ENCODE peak calls at places on chromosomes 6 and 20, in eight cellular contexts. H is choroid plexus epithelial cell, S is nephron progenitor cell, F is astrocyte, I is tibial nerve, X is AG04450, Z is GM10248, O is brain microvascular endothelial cell. B is an unnamed sample.

GRCh38 chr6:96002576-96002910 is 13.2 kb upstream of the FUT9 start:
- DNase-seq in S (no peak), O (no peak), F (no peak), I (no peak), X (no peak), Z (no peak), H (no peak), B (no peak)

GRCh38 chr20:25532971-25533391 is 52.4 kb downstream of the NINL start:
- DNase-seq in O (no peak), X (no peak), H (no peak), I (no peak), S (no peak), F (peak), Z (no peak), B (peak)

GRCh38 chr20:38298768-38299288 is 5.1 kb upstream of the BPI start:
- DNase-seq in H (peak), X (no peak), S (no peak), Z (no peak), O (no peak), F (no peak), I (peak), B (peak)

GRCh38 chr6:125363010-125363359 is 61.2 kb upstream of the HDDC2 start:
- DNase-seq in I (no peak), Z (no peak), H (no peak), X (no peak), S (no peak), F (peak), O (peak), B (peak)

GRCh38 chr6:139480356-139480833 is 105.9 kb upstream of the CITED2 start:
- DNase-seq in Z (no peak), H (peak), X (no peak), O (no peak), F (no peak), S (no peak), I (no peak), B (no peak)

GRCh38 chr20:57369601-57370000 is 18.5 kb downstream of the RAE1 start:
- DNase-seq in S (no peak), H (no peak), I (no peak), X (no peak), O (no peak), F (no peak), Z (no peak), B (no peak)

GRCh38 chr20:23445596-23446217 is 6.2 kb downstream of the CSTL1 start:
- DNase-seq in X (no peak), O (peak), H (peak), F (peak), Z (no peak), S (no peak), I (no peak), B (peak)

GRCh38 chr6:126048635-126049034 is 62.3 kb downstream of the TRMT11 start:
- DNase-seq in H (no peak), O (no peak), X (no peak), S (no peak), I (no peak), Z (no peak), F (no peak), B (no peak)

GRCh38 chr6:25279748-25280616 is 808 bp downstream of the CARMIL1 start:
- DNase-seq in F (no peak), I (no peak), H (no peak), X (no peak), Z (peak), O (no peak), S (peak), B (no peak)

GRCh38 chr20:42097741-42098140 is 479.6 kb upstream of the CHD6 start:
- DNase-seq in Z (no peak), H (no peak), S (no peak), X (no peak), I (no peak), O (no peak), F (no peak), B (no peak)

GRCh38 chr6:28947067-28947765 is 23.4 kb upstream of the TRIM27 start:
- DNase-seq in Z (no peak), H (no peak), O (no peak), X (no peak), I (no peak), S (no peak), F (no peak), B (no peak)

GRCh38 chr6:41027251-41027650 is 11.8 kb downstream of the UNC5CL start:
- DNase-seq in X (no peak), F (no peak), Z (no peak), I (no peak), H (no peak), O (no peak), S (no peak), B (no peak)

DNA sequence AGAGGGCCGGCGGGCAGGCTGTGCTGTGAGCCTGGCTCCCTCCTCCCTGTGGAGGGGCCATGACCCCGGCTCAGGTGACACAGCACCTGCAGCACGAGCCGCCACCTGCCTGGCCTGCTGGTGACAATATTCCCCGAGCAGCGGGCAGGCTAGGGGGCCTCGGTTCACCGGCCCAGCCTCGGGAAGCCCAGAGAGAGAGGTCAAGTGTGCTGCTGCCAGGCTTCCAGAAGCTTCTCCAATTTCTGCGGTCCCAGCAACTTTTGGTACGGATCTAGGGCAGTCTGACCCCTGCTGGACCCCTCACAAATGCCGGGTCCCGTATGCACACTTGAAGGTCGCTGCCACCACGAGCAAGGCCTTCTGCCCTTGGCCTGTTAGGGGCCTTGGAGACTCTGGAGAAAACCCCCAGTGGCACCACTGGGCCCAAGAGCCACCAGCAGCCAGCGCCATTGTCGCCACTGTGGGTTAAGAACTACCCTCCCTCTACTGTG is 38.6 kb upstream of the NOL4L start:
- DNase-seq in I (no peak), F (no peak), H (no peak), X (no peak), S (peak), Z (no peak), O (no peak), B (no peak)
- TF ChIP-seq CTCF in I (no peak), F (no peak), H (no peak), X (no peak), S (no peak), Z (no peak), O (peak), B (no peak)

DNA sequence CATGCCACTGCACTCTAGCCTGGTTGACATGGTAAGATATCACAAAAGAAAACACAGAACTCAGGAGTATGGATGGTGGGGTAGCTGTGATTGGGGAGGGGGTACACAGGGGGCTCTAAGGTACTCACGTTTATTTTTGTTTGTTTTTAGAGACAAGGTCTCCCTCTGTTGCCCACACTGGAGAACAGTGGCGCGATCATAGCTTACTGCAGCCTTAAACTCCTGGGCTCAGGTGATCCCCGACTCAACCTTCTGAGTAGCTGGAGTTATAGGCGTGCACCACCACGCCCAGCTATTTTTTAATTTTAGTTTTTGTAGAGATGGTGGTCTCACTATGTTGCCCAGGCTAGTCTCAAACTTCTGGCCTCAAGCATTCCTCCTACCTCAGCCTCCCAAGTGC is 29.3 kb downstream of the BCL2L1 start:
- DNase-seq in X (no peak), H (no peak), Z (no peak), I (no peak), F (no peak), O (no peak), S (no peak), B (no peak)
- TF ChIP-seq CTCF in X (no peak), H (no peak), Z (no peak), I (no peak), F (no peak), O (no peak), S (no peak), B (no peak)

DNA sequence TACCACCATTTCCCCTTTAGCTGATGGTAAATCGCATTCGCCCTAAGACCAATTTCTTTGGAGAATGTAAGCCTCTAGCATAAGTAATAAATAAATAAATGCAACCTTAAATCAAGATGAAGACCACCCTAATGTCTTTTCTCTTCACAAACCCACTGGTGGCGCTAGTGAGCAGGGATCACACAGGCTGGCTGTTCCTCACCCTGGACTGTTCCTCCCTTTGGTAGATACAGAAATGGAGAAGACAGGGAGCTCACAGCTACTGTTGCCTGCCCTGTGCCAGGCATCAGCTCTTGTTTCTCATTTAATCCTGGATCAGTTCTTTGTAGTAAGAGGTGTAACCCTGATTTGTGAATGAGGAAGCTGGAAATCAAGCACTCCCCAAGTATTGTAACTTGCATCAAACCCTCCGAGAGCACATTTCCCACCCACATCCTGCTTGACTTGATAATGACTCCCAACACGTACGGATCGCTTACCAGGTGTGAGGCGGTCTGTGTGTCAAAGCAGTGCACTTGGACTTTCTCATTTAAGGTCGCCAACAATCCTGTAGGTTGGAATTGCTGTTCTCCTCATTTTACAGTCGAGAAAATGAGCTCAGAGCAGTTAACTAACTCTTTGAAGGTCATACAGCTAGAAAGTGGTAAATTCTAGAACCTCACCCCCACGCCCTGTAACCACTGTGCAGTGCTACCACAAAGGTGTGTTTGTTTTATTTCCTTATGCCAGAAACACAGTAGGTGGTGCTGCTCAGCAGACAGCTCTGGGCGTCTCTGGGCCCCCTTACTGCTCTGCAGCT is 236.2 kb downstream of the TSHZ2 start:
- DNase-seq in I (no peak), O (no peak), X (no peak), Z (no peak), S (peak), H (no peak), F (no peak), B (no peak)
- TF ChIP-seq CTCF in I (no peak), O (no peak), X (no peak), Z (no peak), S (no peak), H (no peak), F (no peak), B (peak)

GRCh38 chr20:58543274-58543673 is 28.1 kb upstream of the APCDD1L start:
- DNase-seq in O (no peak), I (no peak), X (no peak), F (no peak), Z (no peak), H (no peak), S (no peak), B (no peak)
- TF ChIP-seq CTCF in O (no peak), I (no peak), X (no peak), F (no peak), Z (no peak), H (no peak), S (no peak), B (no peak)

GRCh38 chr6:33839399-33840063 is 35.7 kb upstream of the MLN start:
- DNase-seq in O (no peak), Z (no peak), I (no peak), X (no peak), F (no peak), H (no peak), S (no peak), B (no peak)

GRCh38 chr6:33840064-33840926 is 36.5 kb upstream of the MLN start:
- DNase-seq in X (peak), S (no peak), I (peak), Z (peak), O (peak), F (peak), H (peak), B (peak)

GRCh38 chr6:33841868-33842267 is 38.1 kb upstream of the MLN start:
- DNase-seq in O (no peak), X (no peak), I (no peak), Z (no peak), F (no peak), S (no peak), H (no peak), B (no peak)

GRCh38 chr6:33838979-33839378 is 35.2 kb upstream of the MLN start:
- DNase-seq in S (no peak), H (no peak), I (no peak), X (no peak), Z (no peak), F (no peak), O (no peak), B (no peak)

GRCh38 chr6:33841070-33841469 is 37.3 kb upstream of the MLN start:
- DNase-seq in H (no peak), Z (no peak), X (no peak), O (no peak), I (no peak), S (no peak), F (no peak), B (no peak)
- TF ChIP-seq CTCF in H (no peak), Z (no peak), X (peak), O (peak), I (no peak), S (no peak), F (no peak), B (no peak)

GRCh38 chr20:35146299-35146921 is 726 bp downstream of the EDEM2 start:
- DNase-seq in O (no peak), S (peak), X (no peak), Z (no peak), H (no peak), I (no peak), F (no peak), B (peak)
- TF ChIP-seq CTCF in O (peak), S (no peak), X (no peak), Z (no peak), H (peak), I (no peak), F (no peak), B (no peak)

B was measured in fibroblast of mammary gland.